ENCODE peak calls at places on chromosome 6, in six cellular contexts. W is NCI-H1105, V is NCI-H446 treated with DMSO at 0.1 percent for 48 hours, F is non-pigmented ciliary epithelial cell, T is amniotic stem cell, G is midbrain. B is an unnamed sample.

GRCh38 chr6:15048367-15048766 is 197.5 kb upstream of the JARID2 start:
- DNase-seq in F (no peak), V (no peak), W (no peak), T (no peak), G (no peak), B (no peak)

GRCh38 chr6:121839891-121840290 is 404.4 kb downstream of the GJA1 start:
- DNase-seq in F (no peak), V (no peak), G (no peak), W (no peak), T (no peak), B (no peak)

GRCh38 chr6:56757585-56757984 is 114.9 kb upstream of the DST start:
- DNase-seq in W (no peak), T (no peak), G (peak; percentile 61), F (no peak), V (no peak), B (no peak)

GRCh38 chr6:97774973-97775372 is 492.0 kb upstream of the MMS22L start:
- DNase-seq in F (no peak), W (no peak), G (no peak), V (no peak), T (no peak), B (no peak)

GRCh38 chr6:130293800-130294199 is 71.0 kb upstream of the SAMD3 start:
- DNase-seq in W (no peak), G (no peak), T (peak; percentile 39), V (no peak), F (peak; percentile 56), B (peak; percentile 44)

GRCh38 chr6:117396228-117396627 is 29.5 kb downstream of the ROS1 start:
- DNase-seq in F (no peak), V (no peak), T (no peak), W (no peak), G (no peak), B (no peak)

GRCh38 chr6:118683881-118684872 is 32.8 kb upstream of the CEP85L start:
- DNase-seq in V (no peak), F (no peak), W (no peak), G (no peak), T (no peak), B (no peak)

GRCh38 chr6:17869010-17869752 is 118.3 kb downstream of the KIF13A start:
- DNase-seq in F (no peak), W (no peak), T (no peak), G (peak; percentile 64), V (no peak), B (no peak)

GRCh38 chr6:41696788-41697187 is 38.6 kb downstream of the TFEB start:
- DNase-seq in W (no peak), F (no peak), G (no peak), V (no peak), T (no peak), B (no peak)

GRCh38 chr6:151239603-151240035 is at the start of gene AKAP12:
- DNase-seq in G (peak; percentile 54), T (no peak), V (no peak), W (no peak), F (no peak), B (peak; percentile 23)

GRCh38 chr6:113909224-113909856 is 52.2 kb downstream of the MARCKS start:
- DNase-seq in T (peak; percentile 78), F (no peak), W (peak; percentile 50), G (peak; percentile 64), V (peak; percentile 24), B (peak; percentile 63)

GRCh38 chr6:37204014-37204751 is 34.2 kb downstream of the PIM1 start:
- DNase-seq in W (no peak), F (no peak), G (no peak), T (no peak), V (no peak), B (no peak)

GRCh38 chr6:1983850-1984249 is 261.6 kb downstream of the GMDS start:
- DNase-seq in W (no peak), T (no peak), F (no peak), G (no peak), V (no peak), B (no peak)

GRCh38 chr6:79984261-79984660 is 20.2 kb upstream of the TTK start:
- DNase-seq in T (no peak), F (no peak), V (no peak), W (no peak), G (no peak), B (no peak)

GRCh38 chr6:109513571-109514071 is 30.6 kb upstream of the ZBTB24 start:
- DNase-seq in W (no peak), F (peak; percentile 55), T (no peak), V (no peak), G (no peak), B (no peak)

GRCh38 chr6:83252717-83253116 is 59.6 kb downstream of the RWDD2A start:
- DNase-seq in G (no peak), T (no peak), F (peak; percentile 47), V (no peak), W (no peak), B (peak; percentile 51)

GRCh38 chr6:144266091-144266649 is 19.0 kb upstream of the UTRN start:
- DNase-seq in F (no peak), G (no peak), W (no peak), T (peak; percentile 60), V (no peak), B (peak; percentile 44)

GRCh38 chr6:6661684-6662083 is 73.2 kb downstream of the LY86 start:
- DNase-seq in T (no peak), F (no peak), V (peak; percentile 84), G (peak; percentile 41), W (peak; percentile 95), B (no peak)

GRCh38 chr6:116866281-116866871 is 10.7 kb upstream of the RFX6 start:
- DNase-seq in V (no peak), G (no peak), F (no peak), T (no peak), W (no peak), B (no peak)

GRCh38 chr6:81766482-81767069 is 14.1 kb upstream of the TENT5A start:
- DNase-seq in W (peak; percentile 40), F (peak; percentile 88), T (peak; percentile 48), G (no peak), V (no peak), B (peak; percentile 81)

GRCh38 chr6:158418501-158418900 is 106.2 kb downstream of the TULP4 start:
- DNase-seq in G (no peak), V (no peak), T (no peak), F (no peak), W (no peak), B (no peak)

GRCh38 chr6:75349262-75349984 is 64.8 kb upstream of the TMEM30A start:
- DNase-seq in V (no peak), G (no peak), F (no peak), W (no peak), T (no peak), B (no peak)

GRCh38 chr6:40471243-40471642 is 115.9 kb downstream of the LRFN2 start:
- DNase-seq in V (no peak), T (no peak), G (no peak), F (no peak), W (no peak), B (no peak)

GRCh38 chr6:15434263-15434662 is 188.4 kb downstream of the JARID2 start:
- DNase-seq in G (no peak), V (no peak), F (no peak), T (no peak), W (no peak), B (no peak)

GRCh38 chr6:7121704-7122241 is 14.0 kb downstream of the RREB1 start:
- DNase-seq in W (no peak), V (no peak), F (no peak), G (no peak), T (no peak), B (no peak)

GRCh38 chr6:73262701-73263569 is at the start of gene KHDC1:
- DNase-seq in V (peak; percentile 23), F (peak; percentile 4), W (peak; percentile 69), T (no peak), G (peak; percentile 40), B (peak; percentile 7)

GRCh38 chr6:169266746-169267629 is 13.3 kb upstream of the THBS2 start:
- DNase-seq in W (no peak), G (no peak), T (no peak), F (no peak), V (no peak), B (no peak)

GRCh38 chr6:34284563-34285545 is 36.0 kb upstream of the SMIM29 start:
- DNase-seq in T (no peak), V (no peak), G (peak; percentile 42), W (no peak), F (peak; percentile 41), B (peak; percentile 32)

GRCh38 chr6:99933129-99933528 is 60.9 kb downstream of the MCHR2 start:
- DNase-seq in G (no peak), F (peak; percentile 56), W (no peak), V (no peak), T (peak; percentile 28), B (peak; percentile 34)

GRCh38 chr6:89467437-89467836 is 34.5 kb downstream of the ANKRD6 start:
- DNase-seq in G (no peak), T (no peak), V (no peak), W (no peak), F (no peak), B (no peak)

GRCh38 chr6:91029211-91029610 is 442.3 kb upstream of the MAP3K7 start:
- DNase-seq in V (peak; percentile 1), G (no peak), W (peak; percentile 70), F (no peak), T (no peak), B (no peak)

GRCh38 chr6:39602590-39603319 is 122.5 kb downstream of the KIF6 start:
- DNase-seq in W (peak; percentile 37), V (peak; percentile 20), F (no peak), T (no peak), G (no peak), B (no peak)

GRCh38 chr6:90197854-90198496 is 98.7 kb downstream of the BACH2 start:
- DNase-seq in V (no peak), G (no peak), W (no peak), F (no peak), T (no peak), B (peak; percentile 44)

GRCh38 chr6:148177589-148178233 is 164.9 kb upstream of the SASH1 start:
- DNase-seq in V (no peak), F (no peak), W (peak; percentile 10), T (peak; percentile 57), G (peak; percentile 48), B (peak; percentile 30)

GRCh38 chr6:138289739-138290138 is 71.4 kb upstream of the PBOV1 start:
- DNase-seq in G (no peak), T (no peak), W (peak; percentile 42), V (no peak), F (no peak), B (no peak)

GRCh38 chr6:157305676-157306653 is 17.4 kb downstream of the TMEM242 start:
- DNase-seq in T (no peak), F (no peak), W (no peak), G (no peak), V (no peak), B (no peak)

GRCh38 chr6:108438918-108439317 is 121.8 kb upstream of the FOXO3 start:
- DNase-seq in V (no peak), T (no peak), F (no peak), W (no peak), G (no peak), B (no peak)

GRCh38 chr6:133242761-133243590 is 1.8 kb downstream of the EYA4 start:
- DNase-seq in F (no peak), T (no peak), V (no peak), W (no peak), G (no peak), B (no peak)

B was measured in AG04450.